ENCODE peak calls at places on chromosomes 3 and 15, in four cellular contexts. U is PC-3, J is IMR-90, B is neural progenitor cell. K is an unnamed sample.

GRCh38 chr15:28986108-28986507 is 100.3 kb downstream of the APBA2 start:
- DNase-seq in U (no peak), J (no peak), B (no peak), K (no peak)

GRCh38 chr3:67863869-67864268 is 209.5 kb upstream of the SUCLG2 start:
- DNase-seq in U (peak), J (peak), B (peak), K (peak)

GRCh38 chr3:139509631-139510030 is 29.9 kb downstream of the RBP1 start:
- DNase-seq in U (no peak), J (no peak), B (no peak), K (no peak)

GRCh38 chr3:87798567-87798947 is 260.2 kb downstream of the CGGBP1 start:
- DNase-seq in U (peak), J (no peak), B (no peak), K (no peak)

GRCh38 chr3:70811880-70812279 is 499.4 kb upstream of the MDFIC2 start:
- DNase-seq in U (no peak), J (peak), B (no peak), K (no peak)

GRCh38 chr15:88982304-88982945 is 69.2 kb upstream of the MFGE8 start:
- DNase-seq in U (peak), J (peak), B (no peak), K (no peak)

GRCh38 chr15:65819563-65819960 is 27.5 kb upstream of the DENND4A start:
- DNase-seq in U (no peak), J (peak), B (no peak), K (no peak)

GRCh38 chr15:99635794-99636193 is 70.0 kb downstream of the MEF2A start:
- DNase-seq in U (peak), J (no peak), B (no peak), K (no peak)

GRCh38 chr3:76582632-76583378 is 457.1 kb upstream of the ROBO2 start:
- DNase-seq in U (peak), J (peak), B (no peak), K (no peak)

GRCh38 chr15:41940441-41940857 is 31.9 kb downstream of the EHD4 start:
- DNase-seq in U (peak), J (peak), B (no peak), K (no peak)

GRCh38 chr3:177807150-177807875 is 610.0 kb upstream of the TBL1XR1 start:
- DNase-seq in U (no peak), J (no peak), B (no peak), K (no peak)

GRCh38 chr3:52120576-52121458 is 33.4 kb downstream of the POC1A start:
- DNase-seq in U (no peak), J (no peak), B (no peak), K (no peak)

GRCh38 chr3:74539879-74540278 is 74.6 kb downstream of the CNTN3 start:
- DNase-seq in U (no peak), J (no peak), B (no peak), K (no peak)

GRCh38 chr3:194187543-194187942 is 51.6 kb downstream of the HES1 start:
- DNase-seq in U (no peak), J (no peak), B (no peak), K (no peak)
- H3K4me2 ChIP-seq in U (no peak), J (no peak), B (no peak), K (no peak)

GRCh38 chr15:82807920-82808633 is 1.4 kb upstream of the WHAMM start:
- DNase-seq in U (no peak), J (no peak), B (no peak), K (peak)
- H3K4me3 ChIP-seq in U (peak), J (no peak), B (no peak), K (peak)

GRCh38 chr3:195916291-195916690 is 7.9 kb upstream of the TNK2 start:
- DNase-seq in U (no peak), J (no peak), B (no peak), K (no peak)
- H2AFZ ChIP-seq in U (no peak), J (no peak), B (no peak), K (no peak)

GRCh38 chr3:18778094-18778493 is 353.0 kb upstream of the SATB1 start:
- DNase-seq in U (no peak), J (no peak), B (no peak), K (no peak)
- H3K4me2 ChIP-seq in U (no peak), J (no peak), B (no peak), K (no peak)

GRCh38 chr3:151819910-151820309 is 6.0 kb downstream of the AADAC start:
- DNase-seq in U (no peak), J (no peak), B (no peak), K (no peak)
- H3K4me3 ChIP-seq in U (no peak), J (no peak), B (no peak), K (no peak)

GRCh38 chr3:185760550-185760949 is 64.3 kb downstream of the IGF2BP2 start:
- DNase-seq in U (no peak), J (no peak), B (no peak), K (no peak)
- H2AFZ ChIP-seq in U (no peak), J (no peak), B (no peak), K (no peak)

DNA sequence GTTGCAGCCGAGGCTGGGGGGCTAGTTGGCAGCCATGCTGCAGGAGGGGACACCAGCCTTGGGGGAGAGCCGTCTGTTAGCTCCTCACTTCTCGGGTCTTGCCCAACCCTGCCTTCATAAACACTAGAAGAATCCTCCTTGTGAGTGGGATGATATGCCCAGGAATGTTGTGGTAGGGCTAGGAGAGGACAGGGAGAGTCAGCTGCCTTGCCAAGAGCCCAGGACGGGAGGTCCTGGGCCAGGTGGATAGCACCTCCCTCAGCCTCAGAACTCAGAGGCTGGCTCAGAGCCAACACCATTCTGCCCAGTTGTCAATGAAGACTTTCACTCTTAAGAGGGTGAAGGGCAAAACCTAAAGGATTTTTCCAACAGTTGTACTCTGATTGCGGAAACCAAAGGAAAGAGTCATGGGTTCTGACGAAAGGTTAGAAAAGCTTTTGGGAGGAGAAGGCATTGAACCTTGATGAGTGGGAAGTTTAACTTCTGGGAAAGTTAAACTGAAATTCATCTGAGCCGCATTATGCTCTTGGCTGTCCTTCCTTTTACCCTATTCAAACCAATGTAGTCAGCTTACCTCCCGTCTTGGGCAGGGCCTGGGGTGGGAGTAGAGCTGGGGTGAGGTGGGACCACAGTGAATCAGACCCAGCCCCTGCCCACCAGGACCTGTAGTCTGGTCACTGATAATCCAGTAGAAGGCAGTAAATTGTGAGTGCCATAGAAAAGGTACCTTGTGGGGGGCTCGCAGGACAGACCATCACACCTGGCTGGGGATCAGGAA is 81.9 kb downstream of the FAM43A start:
- DNase-seq in U (no peak), J (no peak), B (no peak), K (no peak)
- H3K4me2 ChIP-seq in U (no peak), J (no peak), B (no peak), K (no peak)

GRCh38 chr3:101813817-101814440 is 34.9 kb downstream of the NXPE3 start:
- DNase-seq in U (peak), J (peak), B (no peak), K (peak)
- H3K4me3 ChIP-seq in U (no peak), J (no peak), B (no peak), K (no peak)

DNA sequence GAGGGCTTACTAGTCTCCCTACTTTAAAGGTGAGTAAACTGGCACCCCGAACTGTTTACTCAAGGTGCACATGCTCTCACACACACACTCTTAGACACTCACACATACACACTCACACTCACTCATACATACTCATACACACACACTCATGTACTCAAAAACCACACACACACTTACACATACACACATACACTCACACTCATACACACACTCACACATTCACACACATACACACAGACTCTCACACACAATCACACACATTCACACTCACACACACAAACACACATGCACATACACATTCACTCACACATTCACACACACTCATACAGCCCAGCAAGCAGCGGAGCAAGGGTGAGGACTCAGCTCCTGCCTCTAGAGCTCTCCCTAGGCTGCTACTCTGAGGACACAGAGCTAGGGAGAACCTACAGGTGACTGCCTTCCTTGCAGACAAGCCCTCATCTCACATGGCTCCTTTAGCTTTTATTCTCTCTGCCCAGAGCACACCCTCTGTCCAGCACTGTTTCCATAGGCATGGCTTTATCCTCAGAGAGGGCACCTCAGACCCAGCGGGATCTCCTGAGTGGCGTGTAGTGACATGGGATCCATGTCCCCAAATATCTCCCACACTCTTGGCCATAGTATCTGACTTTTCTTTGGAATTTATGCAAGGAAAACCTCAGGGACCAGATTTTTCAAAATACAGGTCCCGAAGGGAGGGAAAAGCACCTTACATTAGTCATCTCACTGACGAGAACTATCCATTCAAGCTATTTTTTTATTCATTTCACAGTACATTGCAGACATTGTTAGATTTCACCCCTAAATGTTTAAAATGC is 26.2 kb upstream of the ATG7 start:
- DNase-seq in U (peak), J (no peak), B (no peak), K (no peak)
- H2AFZ ChIP-seq in U (peak), J (no peak), B (no peak), K (no peak)

GRCh38 chr3:65953881-65954733 is 84.6 kb downstream of the MAGI1 start:
- DNase-seq in U (peak), J (no peak), B (no peak), K (no peak)
- H3K4me2 ChIP-seq in U (peak), J (peak), B (peak), K (no peak)

K was measured in Karpas-422.